ENCODE peak calls at places on chromosomes 4 and X, in six cellular contexts. X is K562, I is OCI-LY7, U is IMR-90, K is activated B cell treated with CpG ODN at 0.5 μM for 24 hours, S is astrocyte of the cerebellum. C is an unnamed sample.

GRCh38 chrX:35890699-35891098 is 28.8 kb upstream of the CFAP47 start:
- DNase-seq in X (peak), I (peak), U (peak), K (no peak), S (peak), C (peak)

GRCh38 chr4:8688041-8688907 is 95.7 kb downstream of the CPZ start:
- DNase-seq in X (peak), I (no peak), U (peak), K (no peak), S (no peak), C (peak)

GRCh38 chr4:129254126-129254525 is 158.2 kb downstream of the C4orf33 start:
- DNase-seq in X (no peak), I (no peak), U (no peak), K (no peak), S (no peak), C (no peak)

GRCh38 chrX:18886344-18887161 is 97.4 kb downstream of the PHKA2 start:
- DNase-seq in X (peak), I (peak), U (peak), K (peak), S (no peak), C (peak)

GRCh38 chr4:158775091-158775651 is 6.3 kb downstream of the FNIP2 start:
- DNase-seq in X (no peak), I (no peak), U (peak), K (no peak), S (peak), C (no peak)

GRCh38 chr4:147108409-147108808 is 162.7 kb upstream of the TTC29 start:
- DNase-seq in X (no peak), I (no peak), U (peak), K (no peak), S (no peak), C (no peak)

GRCh38 chr4:88283661-88284377 is 542 bp downstream of the PPM1K start:
- DNase-seq in X (peak), I (peak), U (peak), K (peak), S (peak), C (peak)

GRCh38 chr4:101284546-101284945 is 62.8 kb downstream of the PPP3CA start:
- DNase-seq in X (no peak), I (no peak), U (no peak), K (no peak), S (no peak), C (no peak)

GRCh38 chr4:83205760-83206159 is 78.8 kb downstream of the COQ2 start:
- DNase-seq in X (no peak), I (no peak), U (no peak), K (no peak), S (no peak), C (no peak)

GRCh38 chr4:159155119-159155518 is 52.2 kb downstream of the RAPGEF2 start:
- DNase-seq in X (no peak), I (no peak), U (no peak), K (no peak), S (no peak), C (no peak)

GRCh38 chr4:123017636-123018390 is 95.4 kb upstream of the NUDT6 start:
- DNase-seq in X (no peak), I (no peak), U (peak), K (no peak), S (peak), C (no peak)

GRCh38 chr4:16864199-16864598 is 34.2 kb downstream of the LDB2 start:
- DNase-seq in X (no peak), I (no peak), U (peak), K (no peak), S (no peak), C (no peak)

GRCh38 chr4:161929966-161930365 is 233.8 kb downstream of the FSTL5 start:
- DNase-seq in X (no peak), I (no peak), U (peak), K (no peak), S (peak), C (no peak)

GRCh38 chr4:1116837-1117236 is 3.5 kb upstream of the RNF212 start:
- DNase-seq in X (no peak), I (no peak), U (no peak), K (no peak), S (peak), C (no peak)

GRCh38 chr4:2256156-2256731 is 5.7 kb downstream of the MXD4 start:
- DNase-seq in X (no peak), I (no peak), U (no peak), K (peak), S (no peak), C (no peak)

GRCh38 chr4:2436301-2436700 is 17.5 kb downstream of the CFAP99 start:
- DNase-seq in X (no peak), I (no peak), U (no peak), K (no peak), S (no peak), C (no peak)

GRCh38 chr4:119627267-119628190 is 1.1 kb downstream of the PDE5A start:
- DNase-seq in X (peak), I (peak), U (peak), K (peak), S (no peak), C (peak)

GRCh38 chr4:166165829-166166420 is 292.9 kb downstream of the TLL1 start:
- DNase-seq in X (peak), I (peak), U (peak), K (no peak), S (peak), C (peak)

GRCh38 chrX:97984641-97985040 is 1100.9 kb downstream of the RPA4 start:
- DNase-seq in X (no peak), I (peak), U (peak), K (no peak), S (no peak), C (no peak)

GRCh38 chr4:149322203-149322602 is 493.4 kb downstream of the IQCM start:
- DNase-seq in X (no peak), I (peak), U (no peak), K (no peak), S (no peak), C (no peak)

GRCh38 chr4:26032572-26033320 is 118.7 kb downstream of the SMIM20 start:
- DNase-seq in X (no peak), I (no peak), U (peak), K (no peak), S (peak), C (no peak)

GRCh38 chr4:173529505-173530325 is at the start of gene HAND2:
- DNase-seq in X (peak), I (no peak), U (peak), K (no peak), S (no peak), C (peak)

GRCh38 chr4:95546866-95547707 is 1.7 kb downstream of the UNC5C start:
- DNase-seq in X (no peak), I (no peak), U (no peak), K (no peak), S (no peak), C (no peak)

GRCh38 chr4:45437381-45437780 is 686.5 kb downstream of the GABRG1 start:
- DNase-seq in X (no peak), I (no peak), U (no peak), K (no peak), S (no peak), C (no peak)

DNA sequence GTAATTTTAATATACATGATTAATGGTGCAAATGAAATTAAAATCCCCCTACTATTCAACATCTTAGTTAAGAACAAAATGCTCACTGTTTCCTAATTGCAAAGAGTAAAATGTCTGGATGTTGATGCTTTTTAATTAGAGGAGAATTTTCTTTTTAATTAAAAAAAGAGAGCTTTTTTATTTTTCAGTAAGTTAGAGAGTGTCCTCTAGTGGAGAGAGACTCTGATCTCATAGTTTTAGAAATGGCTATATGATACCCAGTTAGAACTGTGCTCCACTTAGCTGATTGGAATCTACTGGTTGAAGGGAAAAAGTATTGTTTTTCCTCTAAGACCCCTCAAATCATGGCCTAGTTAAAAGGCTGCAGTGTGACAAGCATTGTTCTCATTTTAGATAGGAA is 312.0 kb upstream of the MAGEB2 start:
- DNase-seq in X (no peak), I (no peak), U (peak), K (no peak), S (peak), C (no peak)
- TF ChIP-seq CTCF in X (no peak), I (peak), U (peak), K (no peak), S (peak), C (no peak)

GRCh38 chr4:135186002-135186401 is 984.4 kb upstream of the PABPC4L start:
- DNase-seq in X (no peak), I (no peak), U (no peak), K (no peak), S (no peak), C (no peak)

GRCh38 chr4:135184715-135185114 is 983.1 kb upstream of the PABPC4L start:
- DNase-seq in X (no peak), I (no peak), U (no peak), K (no peak), S (no peak), C (no peak)

DNA sequence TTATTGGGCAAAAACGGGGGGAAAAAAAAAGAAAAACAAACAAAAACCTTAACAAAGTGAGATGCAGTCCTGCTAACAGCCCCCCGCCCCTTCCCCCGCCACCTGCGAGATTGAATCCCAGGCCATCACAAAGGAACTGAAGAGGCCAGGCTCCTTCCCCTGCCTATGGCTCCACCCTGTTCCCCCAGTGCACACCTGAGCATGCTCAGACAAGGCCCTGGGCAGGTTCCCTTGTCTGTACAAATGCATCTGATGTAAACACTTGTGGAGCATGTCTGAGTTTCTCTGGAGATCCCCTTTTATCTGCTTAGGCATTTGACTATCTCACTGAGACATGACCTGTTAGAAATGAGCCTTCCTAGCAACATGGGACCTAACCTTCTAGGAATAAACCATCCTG is 983.7 kb upstream of the PABPC4L start:
- DNase-seq in X (no peak), I (no peak), U (no peak), K (no peak), S (no peak), C (no peak)
- TF ChIP-seq CTCF in X (no peak), I (no peak), U (no peak), K (no peak), S (no peak), C (no peak)

GRCh38 chr4:40280586-40280985 is 54.5 kb upstream of the CHRNA9 start:
- DNase-seq in X (no peak), I (peak), U (no peak), K (no peak), S (no peak), C (no peak)

GRCh38 chr4:40283413-40283812 is 51.7 kb upstream of the CHRNA9 start:
- DNase-seq in X (no peak), I (no peak), U (no peak), K (no peak), S (no peak), C (no peak)

GRCh38 chr4:40281099-40281498 is 54.0 kb upstream of the CHRNA9 start:
- DNase-seq in X (no peak), I (no peak), U (no peak), K (no peak), S (no peak), C (no peak)

GRCh38 chr4:40281913-40282312 is 53.2 kb upstream of the CHRNA9 start:
- DNase-seq in X (no peak), I (no peak), U (no peak), K (no peak), S (no peak), C (no peak)

DNA sequence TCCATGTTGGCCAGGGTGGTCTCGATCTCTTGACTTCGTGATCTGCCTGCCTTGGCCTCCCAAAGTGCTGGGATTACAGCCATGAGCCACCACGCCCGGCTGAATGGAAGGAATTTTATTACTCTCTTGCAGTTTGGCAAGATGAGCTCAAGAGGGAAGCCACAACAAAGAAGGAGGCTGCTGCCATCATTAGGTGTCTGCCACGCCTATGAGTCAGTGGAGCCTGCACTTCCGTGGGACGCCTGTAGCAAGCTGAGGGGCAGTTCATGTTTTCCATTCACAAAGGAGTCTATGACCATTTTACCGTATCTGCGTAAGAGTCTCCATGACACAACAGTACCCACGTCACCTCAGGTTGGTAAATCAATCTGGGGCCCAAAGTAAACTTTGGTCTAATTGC is 51.2 kb upstream of the CHRNA9 start:
- DNase-seq in X (peak), I (peak), U (no peak), K (no peak), S (peak), C (peak)
- TF ChIP-seq CTCF in X (peak), I (peak), U (no peak), K (no peak), S (peak), C (no peak)

GRCh38 chr4:138494931-138495330 is 252.8 kb upstream of the SLC7A11 start:
- DNase-seq in X (no peak), I (no peak), U (peak), K (no peak), S (no peak), C (no peak)
- TF ChIP-seq CTCF in X (peak), I (no peak), U (peak), K (no peak), S (peak), C (no peak)

GRCh38 chr4:177879851-177880250 is 437.6 kb upstream of the AGA start:
- DNase-seq in X (no peak), I (peak), U (no peak), K (no peak), S (no peak), C (no peak)
- TF ChIP-seq CTCF in X (no peak), I (peak), U (no peak), K (no peak), S (no peak), C (no peak)

GRCh38 chr4:70613893-70614572 is 14.5 kb upstream of the ENAM start:
- DNase-seq in X (no peak), I (peak), U (no peak), K (no peak), S (no peak), C (no peak)
- TF ChIP-seq CTCF in X (no peak), I (no peak), U (no peak), K (no peak), S (no peak), C (no peak)

GRCh38 chr4:22463179-22463578 is 52.7 kb downstream of the ADGRA3 start:
- DNase-seq in X (no peak), I (peak), U (no peak), K (no peak), S (no peak), C (no peak)

GRCh38 chr4:22462693-22463092 is 53.2 kb downstream of the ADGRA3 start:
- DNase-seq in X (no peak), I (no peak), U (no peak), K (no peak), S (no peak), C (no peak)

GRCh38 chr4:22466582-22466981 is 49.3 kb downstream of the ADGRA3 start:
- DNase-seq in X (no peak), I (no peak), U (no peak), K (no peak), S (no peak), C (no peak)

GRCh38 chr4:22465349-22465748 is 50.5 kb downstream of the ADGRA3 start:
- DNase-seq in X (no peak), I (no peak), U (no peak), K (no peak), S (no peak), C (no peak)

GRCh38 chr4:22465996-22466395 is 49.9 kb downstream of the ADGRA3 start:
- DNase-seq in X (no peak), I (no peak), U (no peak), K (no peak), S (no peak), C (no peak)
- TF ChIP-seq CTCF in X (no peak), I (no peak), U (no peak), K (no peak), S (no peak), C (no peak)

GRCh38 chr4:15809058-15809457 is 30.9 kb downstream of the CD38 start:
- DNase-seq in X (no peak), I (peak), U (no peak), K (no peak), S (no peak), C (peak)

GRCh38 chr4:15805583-15806517 is 27.7 kb downstream of the CD38 start:
- DNase-seq in X (peak), I (peak), U (peak), K (no peak), S (peak), C (peak)

GRCh38 chr4:15809473-15809872 is 31.3 kb downstream of the CD38 start:
- DNase-seq in X (no peak), I (no peak), U (no peak), K (no peak), S (no peak), C (no peak)

DNA sequence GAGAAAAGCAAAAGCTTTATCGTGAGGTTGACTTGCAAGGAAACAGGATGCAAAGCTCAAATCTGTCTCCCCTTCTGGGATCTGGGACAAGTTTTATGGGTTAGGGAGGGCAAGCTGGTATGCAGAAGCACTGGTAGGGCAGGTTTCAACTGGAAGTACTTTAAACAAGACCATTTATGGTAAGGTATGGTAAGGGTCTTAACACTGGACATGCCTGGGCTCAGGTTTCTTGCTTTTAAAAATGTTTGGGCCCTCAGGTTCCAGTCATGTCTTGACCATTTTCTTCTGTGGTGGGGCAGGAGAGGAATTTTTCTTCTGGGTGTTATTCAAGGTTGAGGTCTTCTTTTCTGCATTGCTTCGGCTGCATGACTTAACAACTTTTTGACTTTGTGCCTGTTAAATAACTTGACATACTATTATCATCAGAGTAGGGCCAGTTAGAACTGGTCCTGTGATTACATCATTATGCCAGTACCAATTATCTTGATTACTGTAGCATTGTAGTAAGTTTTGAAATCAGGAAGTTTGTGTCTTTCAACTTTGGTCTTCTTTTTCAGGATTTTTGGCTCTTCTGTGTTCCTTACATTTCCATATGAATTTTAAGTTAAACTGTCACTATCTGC is 33.7 kb downstream of the CD38 start:
- DNase-seq in X (no peak), I (no peak), U (no peak), K (no peak), S (no peak), C (no peak)
- TF ChIP-seq CTCF in X (no peak), I (no peak), U (no peak), K (no peak), S (no peak), C (no peak)

C was measured in GM20000.